ENCODE peak calls at places on chromosomes 2 and 18, in five cellular contexts. M, Q, D, J and L are unnamed samples. For H3K27me3 and H3K4me1, the result is how much of the 10 kb centered on the place peaks cover.

GRCh38 chr2:207970825-207971142 is 54.5 kb downstream of the PLEKHM3 start:
- DNase-seq in M (no peak), Q (no peak), D (no peak), J (no peak), L (no peak)

GRCh38 chr18:59488899-59489298 is 129.8 kb upstream of the LMAN1 start:
- DNase-seq in M (no peak), Q (no peak), D (no peak), J (no peak), L (no peak)

GRCh38 chr18:7733642-7734041 is 166.5 kb downstream of the PTPRM start:
- DNase-seq in M (no peak), Q (peak), D (peak), J (no peak), L (no peak)

GRCh38 chr2:241048149-241048948 is 49.9 kb downstream of the SNED1 start:
- DNase-seq in M (no peak), Q (no peak), D (no peak), J (no peak), L (no peak)

GRCh38 chr2:170739048-170739447 is 23.9 kb downstream of the SP5 start:
- DNase-seq in M (no peak), Q (no peak), D (peak), J (no peak), L (peak)

GRCh38 chr2:232367591-232368233 is 10.8 kb upstream of the ALPP start:
- DNase-seq in M (no peak), Q (peak), D (no peak), J (no peak), L (no peak)

GRCh38 chr2:235027558-235028214 is 75.9 kb downstream of the SH3BP4 start:
- DNase-seq in M (no peak), Q (no peak), D (peak), J (no peak), L (peak)

GRCh38 chr2:239216614-239217273 is 184.1 kb downstream of the HDAC4 start:
- DNase-seq in M (no peak), Q (no peak), D (no peak), J (no peak), L (no peak)

GRCh38 chr2:237692601-237693079 is 65.3 kb downstream of the LRRFIP1 start:
- DNase-seq in M (no peak), Q (peak), D (no peak), J (no peak), L (no peak)

GRCh38 chr2:75637568-75637967 is 9.0 kb upstream of the MRPL19 start:
- DNase-seq in M (no peak), Q (no peak), D (no peak), J (no peak), L (no peak)

GRCh38 chr2:66447676-66448075 is 12.8 kb downstream of the MEIS1 start:
- DNase-seq in M (no peak), Q (no peak), D (no peak), J (no peak), L (peak)

GRCh38 chr2:144481109-144481508 is 38.8 kb downstream of the ZEB2 start:
- DNase-seq in M (no peak), Q (no peak), D (no peak), J (no peak), L (no peak)

GRCh38 chr2:395886-396285 is 108.0 kb upstream of the ALKAL2 start:
- DNase-seq in M (no peak), Q (no peak), D (no peak), J (no peak), L (no peak)

GRCh38 chr18:77087391-77088141 is 45.0 kb downstream of the MBP start:
- DNase-seq in M (peak), Q (no peak), D (no peak), J (peak), L (no peak)

GRCh38 chr2:38115216-38116012 is 39.5 kb upstream of the CYP1B1 start:
- DNase-seq in M (peak), Q (peak), D (peak), J (peak), L (peak)

GRCh38 chr2:236617221-236617737 is 47.7 kb downstream of the ACKR3 start:
- DNase-seq in M (no peak), Q (no peak), D (no peak), J (no peak), L (no peak)

GRCh38 chr2:42138163-42139016 is 30.8 kb upstream of the EML4 start:
- DNase-seq in M (peak), Q (no peak), D (peak), J (peak), L (peak)

GRCh38 chr18:57998461-57998860 is 45.6 kb upstream of the NEDD4L start:
- DNase-seq in M (no peak), Q (no peak), D (peak), J (no peak), L (peak)

GRCh38 chr2:241412144-241412543 is 56.1 kb downstream of the FARP2 start:
- DNase-seq in M (no peak), Q (no peak), D (no peak), J (no peak), L (no peak)

GRCh38 chr2:28360742-28361293 is 31.8 kb upstream of the FOSL2 start:
- DNase-seq in M (peak), Q (no peak), D (peak), J (peak), L (no peak)

GRCh38 chr2:231679906-231680283 is 28.4 kb upstream of the PTMA start:
- DNase-seq in M (no peak), Q (no peak), D (no peak), J (no peak), L (no peak)

GRCh38 chr2:29011650-29012060 is 30.6 kb downstream of the TOGARAM2 start:
- DNase-seq in M (peak), Q (no peak), D (no peak), J (peak), L (no peak)

DNA sequence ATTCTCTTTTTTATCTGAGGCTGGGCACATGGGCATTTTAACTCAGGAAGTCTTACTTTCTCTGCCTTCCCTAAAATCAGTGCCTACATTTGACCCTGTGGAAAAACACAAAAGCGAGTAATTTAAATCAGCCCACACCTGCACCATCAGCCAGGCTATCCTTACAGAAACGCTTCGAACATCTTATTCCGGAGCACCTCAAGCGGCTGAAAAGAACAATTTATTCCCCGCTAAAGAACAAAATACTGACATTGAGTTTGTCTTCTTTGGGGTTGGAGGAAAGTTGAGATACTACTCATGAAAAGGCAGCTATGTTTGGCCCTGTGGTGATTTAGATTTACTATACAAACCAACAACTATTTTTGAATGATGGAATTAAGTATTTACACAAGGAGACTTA is 158.6 kb upstream of the SIX2 start:
- DNase-seq in M (no peak), Q (no peak), D (no peak), J (no peak), L (no peak)
- H3K27me3 ChIP-seq in M (half or more), Q (under half), D (under half), J (half or more), L (half or more)

GRCh38 chr2:36354816-36355156 is 792 bp upstream of the CRIM1 start:
- DNase-seq in M (no peak), Q (no peak), D (no peak), J (no peak), L (no peak)
- H3K4me1 ChIP-seq in M (under half), Q (under half), D (under half), J (under half), L (under half)

GRCh38 chr2:100107911-100108647 is 34.3 kb downstream of the AFF3 start:
- DNase-seq in M (no peak), Q (no peak), D (no peak), J (no peak), L (no peak)

GRCh38 chr2:100109986-100110980 is 32.1 kb downstream of the AFF3 start:
- DNase-seq in M (no peak), Q (no peak), D (no peak), J (no peak), L (no peak)

GRCh38 chr2:100119235-100119634 is 23.2 kb downstream of the AFF3 start:
- DNase-seq in M (no peak), Q (no peak), D (no peak), J (no peak), L (no peak)

GRCh38 chr2:100114011-100114433 is 28.4 kb downstream of the AFF3 start:
- DNase-seq in M (no peak), Q (no peak), D (no peak), J (no peak), L (no peak)
- H3K27me3 ChIP-seq in M (under half), Q (under half), D (under half), J (under half), L (under half)

GRCh38 chr18:50653402-50654093 is 93.7 kb downstream of the MAPK4 start:
- DNase-seq in M (peak), Q (no peak), D (no peak), J (peak), L (no peak)

GRCh38 chr18:50654658-50655550 is 95.0 kb downstream of the MAPK4 start:
- DNase-seq in M (peak), Q (no peak), D (no peak), J (peak), L (no peak)

GRCh38 chr18:50656396-50656795 is 96.5 kb downstream of the MAPK4 start:
- DNase-seq in M (no peak), Q (no peak), D (no peak), J (no peak), L (no peak)

GRCh38 chr18:50656841-50657470 is 97.1 kb downstream of the MAPK4 start:
- DNase-seq in M (peak), Q (no peak), D (no peak), J (no peak), L (no peak)

GRCh38 chr18:50654211-50654610 is 94.3 kb downstream of the MAPK4 start:
- DNase-seq in M (no peak), Q (no peak), D (no peak), J (no peak), L (no peak)
- H3K4me1 ChIP-seq in M (half or more), Q (under half), D (under half), J (under half), L (under half)